ENCODE peak calls at places on chromosomes 1 and 21, in five cellular contexts. O is GM12865; R is Calu3; F is stimulated activated CD8-positive, alpha-beta memory T cell treated with anti-CD3 and anti-CD28 coated beads, Interleukin-4, amount 100 ng/mL, for 24 hours; H is colonic mucosa. Y is an unnamed sample.

GRCh38 chr1:119040489-119040888 is 52.3 kb upstream of the TBX15 start:
- DNase-seq in H (no peak), O (no peak), R (no peak), F (no peak), Y (no peak)

GRCh38 chr1:18531503-18531845 is 50.7 kb downstream of the KLHDC7A start:
- DNase-seq in R (no peak), F (no peak), O (no peak), H (peak; percentile 16), Y (no peak)

GRCh38 chr1:85058781-85059180 is 10.5 kb upstream of the MCOLN3 start:
- DNase-seq in O (no peak), R (no peak), H (no peak), F (no peak), Y (no peak)

GRCh38 chr1:95117207-95118018 is at the start of gene TLCD4:
- DNase-seq in F (peak; percentile 9), O (peak; percentile 27), R (peak; percentile 80), H (peak; percentile 74), Y (peak; percentile 70)

GRCh38 chr1:2921970-2922686 is 99.1 kb upstream of the ACTRT2 start:
- DNase-seq in O (peak; percentile 4), H (peak; percentile 22), F (peak; percentile 32), R (peak; percentile 41), Y (peak; percentile 31)

GRCh38 chr1:246117066-246117791 is 389.9 kb downstream of the SMYD3 start:
- DNase-seq in H (peak; percentile 29), R (peak; percentile 67), O (peak; percentile 64), F (no peak), Y (peak; percentile 51)

GRCh38 chr1:23376890-23377811 is 7.5 kb upstream of the ZNF436 start:
- DNase-seq in O (no peak), H (no peak), R (peak; percentile 21), F (no peak), Y (peak; percentile 73)

GRCh38 chr1:209038316-209038715 is 545.2 kb upstream of the CAMK1G start:
- DNase-seq in R (no peak), H (no peak), F (no peak), O (no peak), Y (no peak)

GRCh38 chr1:119743776-119744597 is 24.7 kb downstream of the HMGCS2 start:
- DNase-seq in O (peak; percentile 68), F (peak; percentile 23), R (peak; percentile 39), H (peak; percentile 71), Y (peak; percentile 94)

GRCh38 chr1:6014130-6014999 is 22.1 kb upstream of the NPHP4 start:
- DNase-seq in R (no peak), H (no peak), F (no peak), O (no peak), Y (no peak)

GRCh38 chr1:17795836-17796645 is 40.9 kb downstream of the ACTL8 start:
- DNase-seq in H (no peak), O (no peak), F (no peak), R (no peak), Y (no peak)

GRCh38 chr1:16998589-16998988 is 13.1 kb downstream of the ATP13A2 start:
- DNase-seq in R (no peak), F (no peak), H (no peak), O (no peak), Y (no peak)

GRCh38 chr1:48906729-48907128 is 130.0 kb upstream of the BEND5 start:
- DNase-seq in F (no peak), R (no peak), O (no peak), H (no peak), Y (no peak)

GRCh38 chr1:202656951-202657646 is 53.2 kb downstream of the SYT2 start:
- DNase-seq in O (no peak), F (no peak), H (no peak), R (peak; percentile 42), Y (peak; percentile 36)

GRCh38 chr1:19762175-19762779 is 37.4 kb downstream of the TMCO4 start:
- DNase-seq in F (peak; percentile 7), R (peak; percentile 55), O (peak; percentile 39), H (peak; percentile 40), Y (peak; percentile 53)

GRCh38 chr1:243842978-243843490 is 7.0 kb downstream of the AKT3 start:
- DNase-seq in O (no peak), H (no peak), F (no peak), R (peak; percentile 43), Y (no peak)

GRCh38 chr1:109466440-109467300 is at the start of gene SYPL2:
- DNase-seq in H (peak; percentile 45), R (peak; percentile 25), O (no peak), F (no peak), Y (no peak)

GRCh38 chr1:181094813-181095212 is 6.3 kb downstream of the IER5 start:
- DNase-seq in H (no peak), R (no peak), F (no peak), O (no peak), Y (no peak)

GRCh38 chr21:43758132-43758619 is 17.9 kb downstream of the CSTB start:
- DNase-seq in H (no peak), F (no peak), R (no peak), O (no peak), Y (no peak)

GRCh38 chr1:95640746-95641145 is 406.7 kb downstream of the RWDD3 start:
- DNase-seq in O (no peak), F (no peak), H (no peak), R (peak; percentile 82), Y (peak; percentile 52)

GRCh38 chr1:117167402-117167801 is 43.3 kb downstream of the VTCN1 start:
- DNase-seq in O (no peak), F (no peak), R (no peak), H (no peak), Y (no peak)

GRCh38 chr1:19066248-19066873 is 109.9 kb upstream of the IFFO2 start:
- DNase-seq in R (no peak), O (no peak), H (no peak), F (no peak), Y (peak; percentile 47)

GRCh38 chr1:89611721-89612120 is 21.2 kb upstream of the LRRC8C start:
- DNase-seq in R (no peak), O (peak; percentile 83), H (no peak), F (no peak), Y (no peak)

GRCh38 chr21:45990741-45991605 is 9.4 kb downstream of the COL6A1 start:
- DNase-seq in R (no peak), H (peak; percentile 12), F (no peak), O (no peak), Y (no peak)

GRCh38 chr1:211258756-211259595 is at the start of gene RCOR3:
- DNase-seq in O (peak; percentile 97), H (peak; percentile 94), F (peak; percentile 91), R (peak; percentile 96), Y (peak; percentile 83)

GRCh38 chr1:64043976-64044375 is 159.4 kb upstream of the UBE2U start:
- DNase-seq in O (no peak), F (no peak), R (no peak), H (no peak), Y (no peak)

GRCh38 chr1:222334026-222334680 is 213.8 kb downstream of the HHIPL2 start:
- DNase-seq in H (no peak), R (no peak), O (peak; percentile 1), F (no peak), Y (no peak)

GRCh38 chr21:15063821-15064575 is 802 bp downstream of the NRIP1 start:
- DNase-seq in R (peak; percentile 21), F (no peak), H (peak; percentile 42), O (no peak), Y (peak; percentile 23)

GRCh38 chr1:119485246-119485645 is 21.8 kb upstream of the HSD3B1 start:
- DNase-seq in R (no peak), H (no peak), F (no peak), O (no peak), Y (no peak)

Y was measured in HT-29.